ENCODE peak calls at places on chromosomes 3 and 15, in ten cellular contexts. B is H1, U is A549, L is testis, P is IMR-90, T is GM12878, I is transverse colon, D is uterus, E is right lobe of liver, H is spleen. Q is an unnamed sample.

GRCh38 chr3:184240384-184241140 is 8.2 kb downstream of the ALG3 start:
- DNase-seq in B (peak; percentile 60), U (no peak), L (no peak), P (peak; percentile 28), T (no peak), I (no peak), D (no peak), E (no peak), H (peak; percentile 54), Q (no peak)

GRCh38 chr3:124078978-124079911 is 87.3 kb upstream of the ROPN1 start:
- DNase-seq in B (no peak), U (peak; percentile 19), L (peak; percentile 35), P (peak; percentile 50), T (no peak), I (no peak), D (no peak), E (no peak), H (no peak), Q (no peak)

GRCh38 chr15:84750583-84751092 is 2.2 kb downstream of the ZNF592 start:
- DNase-seq in B (no peak), U (no peak), L (no peak), P (no peak), T (no peak), I (no peak), D (no peak), E (no peak), H (no peak), Q (no peak)

GRCh38 chr3:140148824-140149390 is 213.9 kb downstream of the CLSTN2 start:
- DNase-seq in B (peak; percentile 6), U (no peak), L (no peak), P (no peak), T (no peak), I (no peak), D (no peak), E (no peak), H (no peak), Q (no peak)

GRCh38 chr3:69297525-69297924 is 88.4 kb downstream of the FRMD4B start:
- DNase-seq in B (no peak), U (no peak), L (no peak), P (no peak), T (no peak), I (no peak), D (no peak), E (no peak), H (no peak), Q (no peak)

GRCh38 chr3:33433843-33434242 is 6.4 kb downstream of the UBP1 start:
- DNase-seq in B (no peak), U (no peak), L (no peak), P (peak; percentile 47), T (no peak), I (no peak), D (no peak), E (no peak), H (no peak), Q (no peak)

GRCh38 chr15:79209116-79209515 is 73.4 kb upstream of the ANKRD34C start:
- DNase-seq in B (no peak), U (no peak), L (no peak), P (no peak), T (no peak), I (no peak), D (no peak), E (no peak), H (no peak), Q (no peak)

GRCh38 chr3:8970971-8971589 is 7.8 kb upstream of the RAD18 start:
- DNase-seq in B (peak; percentile 83), U (peak; percentile 63), L (peak; percentile 80), P (peak; percentile 63), T (no peak), I (peak; percentile 73), D (peak; percentile 63), E (no peak), H (peak; percentile 78), Q (peak; percentile 66)

GRCh38 chr3:81395739-81396138 is 365.7 kb downstream of the GBE1 start:
- DNase-seq in B (no peak), U (no peak), L (no peak), P (no peak), T (no peak), I (no peak), D (no peak), E (no peak), H (no peak), Q (no peak)

GRCh38 chr15:91909574-91909973 is 56.1 kb downstream of the SLCO3A1 start:
- DNase-seq in B (no peak), U (no peak), L (no peak), P (no peak), T (no peak), I (no peak), D (no peak), E (no peak), H (no peak), Q (no peak)

GRCh38 chr3:99895706-99896441 is 78.2 kb downstream of the CMSS1 start:
- DNase-seq in B (no peak), U (peak; percentile 28), L (no peak), P (peak; percentile 95), T (no peak), I (no peak), D (no peak), E (no peak), H (no peak), Q (no peak)

DNA sequence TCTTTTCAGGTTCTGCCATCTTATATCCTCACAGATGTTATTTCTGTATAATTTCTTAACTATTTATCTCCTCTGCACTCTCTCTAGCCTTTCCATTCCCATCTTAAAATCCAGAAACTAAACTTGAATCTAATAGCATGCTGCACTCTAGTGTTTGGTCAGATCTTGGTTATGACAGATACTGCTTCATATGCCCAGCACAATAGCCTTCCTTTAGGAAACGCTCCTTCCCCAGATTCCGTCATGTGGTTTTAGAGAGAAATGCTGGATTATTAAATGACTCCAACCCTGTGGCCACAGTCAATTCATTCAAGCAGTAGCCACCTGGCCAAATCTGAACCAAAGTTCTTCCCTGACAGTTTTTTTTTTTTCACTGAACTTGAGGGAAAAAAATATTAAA is 19.4 kb downstream of the RASGRP1 start:
- DNase-seq in B (no peak), U (no peak), L (no peak), P (peak; percentile 38), T (no peak), I (no peak), D (no peak), E (no peak), H (no peak), Q (no peak)
- TF ChIP-seq CTCF in B (no peak), U (no peak), L (no peak), P (peak; percentile 34), T (no peak), I (no peak), D (no peak), E (no peak), H (no peak), Q (no peak)

GRCh38 chr15:34588046-34588674 is 4.7 kb upstream of the GOLGA8B start:
- DNase-seq in B (peak; percentile 69), U (peak; percentile 71), L (peak; percentile 86), P (peak; percentile 80), T (no peak), I (peak; percentile 64), D (peak; percentile 80), E (peak; percentile 32), H (peak; percentile 66), Q (peak; percentile 66)
- H3K27ac ChIP-seq in B (no peak overlapping the region), U (peak overlapping the region; percentile 71), L (peak overlapping the region; percentile 64), P (no peak overlapping the region), T (no peak overlapping the region), I (peak overlapping the region; percentile 57), D (peak overlapping the region; percentile 48), E (no peak overlapping the region), H (no peak overlapping the region), Q (no peak overlapping the region)

GRCh38 chr15:82852906-82853635 is 43.6 kb downstream of the WHAMM start:
- DNase-seq in B (no peak), U (no peak), L (no peak), P (no peak), T (no peak), I (no peak), D (no peak), E (no peak), H (no peak), Q (no peak)

GRCh38 chr15:82851981-82852511 is 42.6 kb downstream of the WHAMM start:
- DNase-seq in B (no peak), U (no peak), L (no peak), P (peak; percentile 76), T (no peak), I (no peak), D (no peak), E (no peak), H (no peak), Q (no peak)

GRCh38 chr15:82850242-82850591 is 40.8 kb downstream of the WHAMM start:
- DNase-seq in B (no peak), U (no peak), L (peak; percentile 7), P (peak; percentile 5), T (no peak), I (no peak), D (no peak), E (no peak), H (no peak), Q (no peak)

GRCh38 chr15:82850731-82851130 is 41.3 kb downstream of the WHAMM start:
- DNase-seq in B (no peak), U (no peak), L (no peak), P (no peak), T (no peak), I (no peak), D (no peak), E (no peak), H (no peak), Q (no peak)

GRCh38 chr15:82851331-82851850 is 42.0 kb downstream of the WHAMM start:
- DNase-seq in B (no peak), U (no peak), L (no peak), P (no peak), T (no peak), I (no peak), D (no peak), E (no peak), H (no peak), Q (no peak)
- TF ChIP-seq POLR2A in B (no peak), U (no peak), L (no peak), P (no peak), T (no peak), I (no peak), D (no peak), E (no peak), H (no peak), Q (no peak)

DNA sequence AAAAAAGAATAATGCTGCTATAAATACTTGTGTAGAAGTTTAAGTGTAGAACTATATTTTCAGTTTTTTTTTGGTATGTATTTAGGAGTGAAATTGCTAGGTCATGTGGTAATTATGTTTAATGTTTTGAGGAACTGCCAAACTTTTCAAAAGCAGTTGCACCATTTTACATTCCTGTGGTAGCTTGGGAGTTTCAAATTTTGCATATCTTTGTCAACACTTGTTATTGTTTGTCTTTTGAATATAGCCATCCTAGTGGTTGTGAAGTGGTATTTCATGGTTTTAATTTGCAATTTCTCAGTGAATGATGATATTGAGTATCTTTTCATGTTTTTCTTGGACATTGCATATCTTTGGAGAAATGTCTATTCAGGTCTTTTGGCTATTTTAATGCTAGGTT is 30.4 kb downstream of the SKIL start:
- DNase-seq in B (no peak), U (no peak), L (no peak), P (peak; percentile 11), T (no peak), I (no peak), D (no peak), E (no peak), H (no peak), Q (no peak)
- TF ChIP-seq CTCF in B (no peak), U (no peak), L (no peak), P (no peak), T (peak; percentile 6), I (no peak), D (no peak), E (no peak), H (no peak), Q (no peak)

Q was measured in ovary.